ENCODE peak calls at places on chromosomes 5 and 9, in four cellular contexts. L is myocyte, M is RKO, E is GM20000. O is an unnamed sample.

GRCh38 chr9:18795947-18796705 is 236.9 kb downstream of the SAXO1 start:
- DNase-seq in L (peak), M (no peak), E (no peak), O (no peak)

GRCh38 chr5:761854-762685 is 22.5 kb downstream of the ZDHHC11B start:
- DNase-seq in L (no peak), M (no peak), E (peak), O (peak)

GRCh38 chr5:180129291-180130190 is 58.0 kb upstream of the RNF130 start:
- DNase-seq in L (no peak), M (no peak), E (no peak), O (no peak)

GRCh38 chr9:96279927-96280326 is 22.0 kb downstream of the HSD17B3 start:
- DNase-seq in L (no peak), M (no peak), E (no peak), O (no peak)

GRCh38 chr5:36250427-36250826 is 8.7 kb upstream of the NADK2 start:
- DNase-seq in L (no peak), M (no peak), E (no peak), O (no peak)

GRCh38 chr5:150616506-150616905 is 24.0 kb upstream of the SYNPO start:
- DNase-seq in L (no peak), M (no peak), E (no peak), O (no peak)

GRCh38 chr5:6501701-6502100 is 53.0 kb downstream of the UBE2QL1 start:
- DNase-seq in L (no peak), M (no peak), E (no peak), O (no peak)

GRCh38 chr9:16656432-16657169 is 213.9 kb downstream of the BNC2 start:
- DNase-seq in L (peak), M (no peak), E (no peak), O (no peak)

GRCh38 chr9:581673-582497 is 259.6 kb upstream of the DMRT1 start:
- DNase-seq in L (peak), M (no peak), E (peak), O (no peak)

GRCh38 chr5:158857376-158857775 is 242.3 kb downstream of the EBF1 start:
- DNase-seq in L (peak), M (no peak), E (no peak), O (no peak)

GRCh38 chr9:80692751-80693150 is 996.6 kb downstream of the TLE1 start:
- DNase-seq in L (no peak), M (no peak), E (no peak), O (no peak)

GRCh38 chr9:14251146-14252071 is 62.5 kb downstream of the NFIB start:
- DNase-seq in L (peak), M (no peak), E (no peak), O (no peak)

GRCh38 chr5:136200761-136201160 is 7.8 kb upstream of the SMIM32 start:
- DNase-seq in L (no peak), M (no peak), E (no peak), O (no peak)

GRCh38 chr5:172531704-172532026 is 77.3 kb upstream of the SH3PXD2B start:
- DNase-seq in L (no peak), M (no peak), E (no peak), O (no peak)

GRCh38 chr5:88459971-88460370 is 191.3 kb upstream of the TMEM161B start:
- DNase-seq in L (no peak), M (no peak), E (no peak), O (no peak)

GRCh38 chr9:72952914-72953313 is at the start of gene ALDH1A1:
- DNase-seq in L (peak), M (no peak), E (no peak), O (no peak)

GRCh38 chr9:34079181-34079580 is 30.5 kb upstream of the UBAP2 start:
- DNase-seq in L (no peak), M (peak), E (no peak), O (no peak)

GRCh38 chr5:158637039-158637438 is 462.7 kb downstream of the EBF1 start:
- DNase-seq in L (no peak), M (no peak), E (no peak), O (no peak)

GRCh38 chr5:138354926-138355378 is 2.5 kb downstream of the KDM3B start:
- DNase-seq in L (peak), M (peak), E (peak), O (peak)

GRCh38 chr9:106420511-106420944 is 442.4 kb upstream of the ZNF462 start:
- DNase-seq in L (no peak), M (no peak), E (peak), O (no peak)

GRCh38 chr5:157463621-157464407 is 3.8 kb downstream of the NIPAL4 start:
- DNase-seq in L (peak), M (peak), E (no peak), O (no peak)

GRCh38 chr5:144484124-144484897 is 313.6 kb downstream of the KCTD16 start:
- DNase-seq in L (peak), M (peak), E (no peak), O (no peak)

GRCh38 chr5:160327829-160328228 is 15.5 kb upstream of the CCNJL start:
- DNase-seq in L (no peak), M (no peak), E (no peak), O (no peak)

GRCh38 chr5:126513302-126513701 is 81.7 kb downstream of the ALDH7A1 start:
- DNase-seq in L (no peak), M (no peak), E (no peak), O (no peak)

GRCh38 chr9:130421802-130422276 is 22.9 kb upstream of the ASS1 start:
- DNase-seq in L (peak), M (peak), E (no peak), O (no peak)

GRCh38 chr9:135971892-135972291 is 10.7 kb upstream of the UBAC1 start:
- DNase-seq in L (no peak), M (peak), E (no peak), O (peak)

GRCh38 chr9:68895741-68896478 is 118.0 kb downstream of the PRKACG start:
- DNase-seq in L (peak), M (no peak), E (peak), O (no peak)

GRCh38 chr5:132979367-132979935 is 16.0 kb upstream of the AFF4 start:
- DNase-seq in L (no peak), M (peak), E (no peak), O (no peak)

GRCh38 chr9:136231478-136232297 is 13.9 kb downstream of the QSOX2 start:
- DNase-seq in L (no peak), M (no peak), E (no peak), O (no peak)

GRCh38 chr9:121278535-121279169 is 10.7 kb downstream of the GSN start:
- DNase-seq in L (peak), M (peak), E (peak), O (peak)

GRCh38 chr5:115778417-115778816 is 38.0 kb downstream of the CDO1 start:
- DNase-seq in L (peak), M (no peak), E (no peak), O (no peak)

GRCh38 chr9:16925426-16925825 is 55.0 kb upstream of the BNC2 start:
- DNase-seq in L (no peak), M (no peak), E (no peak), O (no peak)

GRCh38 chr5:178334856-178335255 is 102.3 kb upstream of the PHYKPL start:
- DNase-seq in L (no peak), M (no peak), E (no peak), O (no peak)